ENCODE peak calls at places on chromosomes 5 and 9, in nine cellular contexts. W, I, R, D, E, S, F, T and Q are unnamed samples.

GRCh38 chr9:125376261-125377226 is 114.9 kb downstream of the GAPVD1 start:
- DNase-seq in W (no peak), I (no peak), R (no peak), D (no peak), E (no peak), S (no peak), F (no peak), T (no peak), Q (no peak)

GRCh38 chr9:120410925-120411501 is 169.0 kb downstream of the CDK5RAP2 start:
- DNase-seq in W (no peak), I (no peak), R (no peak), D (no peak), E (no peak), S (no peak), F (no peak), T (no peak), Q (peak; percentile 48)

GRCh38 chr5:149126898-149127297 is 14.4 kb upstream of the ABLIM3 start:
- DNase-seq in W (no peak), I (no peak), R (no peak), D (no peak), E (no peak), S (no peak), F (no peak), T (no peak), Q (no peak)

GRCh38 chr5:177269976-177270375 is 33.5 kb downstream of the RAB24 start:
- DNase-seq in W (no peak), I (no peak), R (no peak), D (no peak), E (no peak), S (no peak), F (no peak), T (no peak), Q (no peak)

GRCh38 chr9:131762356-131762932 is 22.6 kb upstream of the RAPGEF1 start:
- DNase-seq in W (peak; percentile 93), I (peak; percentile 91), R (peak; percentile 87), D (peak; percentile 85), E (peak; percentile 46), S (peak; percentile 18), F (peak; percentile 65), T (peak; percentile 45), Q (peak; percentile 94)

GRCh38 chr9:98314381-98315066 is 59.1 kb upstream of the TBC1D2 start:
- DNase-seq in W (no peak), I (no peak), R (no peak), D (no peak), E (no peak), S (no peak), F (peak; percentile 36), T (no peak), Q (peak; percentile 64)

GRCh38 chr9:132673355-132673754 is 3.1 kb downstream of the GTF3C4 start:
- DNase-seq in W (no peak), I (peak; percentile 38), R (peak; percentile 44), D (peak; percentile 30), E (no peak), S (no peak), F (peak; percentile 58), T (peak; percentile 68), Q (peak; percentile 40)

GRCh38 chr9:113624721-113625120 is 161.2 kb downstream of the RGS3 start:
- DNase-seq in W (peak; percentile 40), I (no peak), R (no peak), D (no peak), E (peak; percentile 24), S (no peak), F (peak; percentile 85), T (no peak), Q (peak; percentile 70)

GRCh38 chr5:95238560-95239325 is 46.2 kb downstream of the MCTP1 start:
- DNase-seq in W (no peak), I (no peak), R (no peak), D (peak; percentile 60), E (no peak), S (no peak), F (peak; percentile 14), T (peak; percentile 33), Q (peak; percentile 21)

GRCh38 chr5:81787843-81788242 is 36.9 kb upstream of the SSBP2 start:
- DNase-seq in W (no peak), I (no peak), R (no peak), D (peak; percentile 82), E (no peak), S (no peak), F (peak; percentile 46), T (peak; percentile 77), Q (no peak)

GRCh38 chr9:133585481-133586367 is 23.5 kb downstream of the FAM163B start:
- DNase-seq in W (no peak), I (peak; percentile 26), R (no peak), D (no peak), E (no peak), S (no peak), F (peak; percentile 11), T (peak; percentile 40), Q (no peak)

GRCh38 chr5:139593716-139594319 is 32.7 kb downstream of the UBE2D2 start:
- DNase-seq in W (no peak), I (no peak), R (no peak), D (no peak), E (no peak), S (no peak), F (peak; percentile 78), T (no peak), Q (peak; percentile 34)

GRCh38 chr9:91001146-91001611 is 199.6 kb downstream of the SYK start:
- DNase-seq in W (no peak), I (no peak), R (no peak), D (peak; percentile 82), E (no peak), S (no peak), F (peak; percentile 79), T (no peak), Q (peak; percentile 64)

GRCh38 chr9:137493163-137494103 is 34.3 kb upstream of the NSMF start:
- DNase-seq in W (no peak), I (no peak), R (no peak), D (no peak), E (no peak), S (no peak), F (no peak), T (no peak), Q (no peak)

GRCh38 chr5:54309751-54310432 is 481 bp downstream of the ARL15 start:
- DNase-seq in W (no peak), I (peak; percentile 50), R (peak; percentile 23), D (peak; percentile 37), E (no peak), S (no peak), F (peak; percentile 47), T (peak; percentile 51), Q (peak; percentile 56)

GRCh38 chr9:24766081-24766480 is 220.4 kb upstream of the IZUMO3 start:
- DNase-seq in W (no peak), I (no peak), R (no peak), D (no peak), E (no peak), S (no peak), F (no peak), T (no peak), Q (no peak)

GRCh38 chr5:82526540-82526939 is 248.4 kb upstream of the RPS23 start:
- DNase-seq in W (no peak), I (no peak), R (no peak), D (no peak), E (no peak), S (no peak), F (no peak), T (no peak), Q (no peak)

GRCh38 chr9:86043586-86043985 is 55.8 kb downstream of the GOLM1 start:
- DNase-seq in W (no peak), I (no peak), R (no peak), D (no peak), E (no peak), S (no peak), F (no peak), T (no peak), Q (no peak)

GRCh38 chr5:16508730-16509531 is 43.3 kb upstream of the ZNF622 start:
- DNase-seq in W (no peak), I (no peak), R (no peak), D (no peak), E (no peak), S (no peak), F (peak; percentile 4), T (no peak), Q (peak; percentile 65)

GRCh38 chr9:127418037-127418471 is 6.1 kb upstream of the ZNF79 start:
- DNase-seq in W (no peak), I (peak; percentile 57), R (peak; percentile 36), D (peak; percentile 44), E (no peak), S (no peak), F (no peak), T (peak; percentile 39), Q (no peak)

GRCh38 chr5:1801061-1801953 is at the start of gene NDUFS6:
- DNase-seq in W (peak; percentile 94), I (peak; percentile 69), R (peak; percentile 77), D (peak; percentile 95), E (peak; percentile 55), S (peak; percentile 39), F (peak; percentile 64), T (peak; percentile 65), Q (peak; percentile 90)

GRCh38 chr9:125646222-125647100 is 60.5 kb downstream of the MAPKAP1 start:
- DNase-seq in W (no peak), I (no peak), R (peak; percentile 12), D (peak; percentile 39), E (no peak), S (no peak), F (peak; percentile 31), T (no peak), Q (no peak)

GRCh38 chr5:31397926-31398557 is 133.9 kb downstream of the DROSHA start:
- DNase-seq in W (no peak), I (no peak), R (no peak), D (no peak), E (no peak), S (no peak), F (no peak), T (no peak), Q (no peak)

GRCh38 chr5:11918463-11919045 is 14.3 kb upstream of the CTNND2 start:
- DNase-seq in W (no peak), I (no peak), R (no peak), D (no peak), E (no peak), S (no peak), F (no peak), T (no peak), Q (no peak)

GRCh38 chr9:12921621-12922020 is 146.8 kb downstream of the LURAP1L start:
- DNase-seq in W (no peak), I (no peak), R (no peak), D (no peak), E (no peak), S (no peak), F (no peak), T (no peak), Q (no peak)

GRCh38 chr5:181246276-181247050 is 2.8 kb upstream of the RACK1 start:
- DNase-seq in W (peak; percentile 91), I (peak; percentile 86), R (peak; percentile 82), D (peak; percentile 84), E (no peak), S (no peak), F (peak; percentile 90), T (no peak), Q (peak; percentile 96)

GRCh38 chr5:139873033-139873794 is 77.6 kb downstream of the PSD2 start:
- DNase-seq in W (no peak), I (no peak), R (no peak), D (no peak), E (no peak), S (no peak), F (peak; percentile 12), T (no peak), Q (no peak)

GRCh38 chr9:124239249-124240073 is 18.3 kb upstream of the NEK6 start:
- DNase-seq in W (no peak), I (no peak), R (peak; percentile 68), D (no peak), E (no peak), S (no peak), F (no peak), T (peak; percentile 65), Q (no peak)

GRCh38 chr5:35308391-35308790 is 78.1 kb upstream of the PRLR start:
- DNase-seq in W (no peak), I (no peak), R (no peak), D (no peak), E (no peak), S (no peak), F (no peak), T (no peak), Q (no peak)

GRCh38 chr9:108994695-108995094 is 18.6 kb downstream of the CTNNAL1 start:
- DNase-seq in W (no peak), I (no peak), R (no peak), D (peak; percentile 10), E (no peak), S (no peak), F (peak; percentile 21), T (peak; percentile 68), Q (no peak)

GRCh38 chr9:110076894-110077725 is 130.8 kb downstream of the C9orf152 start:
- DNase-seq in W (no peak), I (no peak), R (no peak), D (no peak), E (no peak), S (no peak), F (peak; percentile 83), T (no peak), Q (peak; percentile 41)